ENCODE peak calls at places on chromosome 1, in nine cellular contexts. R is GM12892, Y is sigmoid colon, G is stomach, V is HCT116, W is transverse colon, Z is HL-60, X is GM12891, A is breast epithelium. O is an unnamed sample.

GRCh38 chr1:203536981-203537455 is 43.1 kb downstream of the OPTC start:
- DNase-seq in R (no peak), Y (no peak), G (peak; percentile 79), V (no peak), W (peak; percentile 23), Z (peak; percentile 68), X (no peak), A (no peak), O (no peak)

GRCh38 chr1:27074175-27074780 is 61.6 kb upstream of the TENT5B start:
- DNase-seq in R (no peak), Y (no peak), G (no peak), V (no peak), W (no peak), Z (no peak), X (no peak), A (no peak), O (no peak)

GRCh38 chr1:237962985-237963384 is 72.3 kb upstream of the ZP4 start:
- DNase-seq in R (no peak), Y (no peak), G (no peak), V (no peak), W (no peak), Z (no peak), X (no peak), A (no peak), O (no peak)

GRCh38 chr1:194813109-194813508 is 1626.7 kb upstream of the B3GALT2 start:
- DNase-seq in R (no peak), Y (no peak), G (no peak), V (no peak), W (no peak), Z (peak; percentile 0), X (no peak), A (no peak), O (no peak)

GRCh38 chr1:54872041-54872342 is 15.0 kb downstream of the DHCR24 start:
- DNase-seq in R (no peak), Y (no peak), G (no peak), V (no peak), W (no peak), Z (no peak), X (no peak), A (no peak), O (no peak)

GRCh38 chr1:154863702-154864174 is 6.3 kb downstream of the KCNN3 start:
- DNase-seq in R (no peak), Y (no peak), G (peak; percentile 57), V (peak; percentile 42), W (peak; percentile 58), Z (peak; percentile 62), X (no peak), A (no peak), O (no peak)

GRCh38 chr1:155191904-155192303 is 15.8 kb downstream of the THBS3 start:
- DNase-seq in R (peak; percentile 17), Y (no peak), G (no peak), V (no peak), W (peak; percentile 47), Z (no peak), X (no peak), A (no peak), O (no peak)

GRCh38 chr1:17569200-17570139 is 30.0 kb downstream of the ARHGEF10L start:
- DNase-seq in R (no peak), Y (peak; percentile 95), G (peak; percentile 70), V (peak; percentile 58), W (peak; percentile 73), Z (peak; percentile 27), X (no peak), A (no peak), O (no peak)

GRCh38 chr1:9782897-9783296 is 40.9 kb downstream of the CLSTN1 start:
- DNase-seq in R (no peak), Y (peak; percentile 21), G (no peak), V (no peak), W (no peak), Z (no peak), X (no peak), A (no peak), O (no peak)

GRCh38 chr1:177444997-177445746 is 274.4 kb downstream of the BRINP2 start:
- DNase-seq in R (no peak), Y (no peak), G (no peak), V (no peak), W (peak; percentile 18), Z (no peak), X (no peak), A (no peak), O (no peak)

GRCh38 chr1:151547119-151547899 is 7.2 kb downstream of the TUFT1 start:
- DNase-seq in R (no peak), Y (peak; percentile 82), G (peak; percentile 65), V (peak; percentile 35), W (peak; percentile 81), Z (no peak), X (no peak), A (peak; percentile 69), O (no peak)

GRCh38 chr1:43058545-43059360 is 100.1 kb upstream of the SLC2A1 start:
- DNase-seq in R (no peak), Y (no peak), G (no peak), V (no peak), W (no peak), Z (no peak), X (no peak), A (no peak), O (no peak)

GRCh38 chr1:58764294-58764978 is 19.4 kb downstream of the JUN start:
- DNase-seq in R (no peak), Y (no peak), G (no peak), V (no peak), W (no peak), Z (no peak), X (no peak), A (no peak), O (no peak)

GRCh38 chr1:2411801-2412394 is 466 bp downstream of the PEX10 start:
- DNase-seq in R (peak; percentile 66), Y (no peak), G (no peak), V (no peak), W (no peak), Z (peak; percentile 57), X (no peak), A (no peak), O (no peak)

GRCh38 chr1:202319381-202320080 is 22.2 kb downstream of the UBE2T start:
- DNase-seq in R (no peak), Y (no peak), G (no peak), V (no peak), W (no peak), Z (no peak), X (no peak), A (no peak), O (no peak)

GRCh38 chr1:224615861-224616760 is at the start of gene CNIH3:
- DNase-seq in R (peak; percentile 27), Y (no peak), G (peak; percentile 53), V (no peak), W (no peak), Z (peak; percentile 28), X (peak; percentile 40), A (no peak), O (peak; percentile 72)

GRCh38 chr1:243726792-243727502 is 123.1 kb downstream of the AKT3 start:
- DNase-seq in R (no peak), Y (no peak), G (no peak), V (no peak), W (no peak), Z (no peak), X (no peak), A (no peak), O (no peak)

GRCh38 chr1:41400235-41400634 is 39.0 kb downstream of the FOXO6 start:
- DNase-seq in R (no peak), Y (no peak), G (peak; percentile 31), V (no peak), W (no peak), Z (no peak), X (no peak), A (no peak), O (no peak)

GRCh38 chr1:119420638-119421037 is 5.7 kb downstream of the HSD3B2 start:
- DNase-seq in R (no peak), Y (no peak), G (no peak), V (no peak), W (no peak), Z (no peak), X (no peak), A (no peak), O (no peak)

GRCh38 chr1:61926597-61926996 is 184.3 kb downstream of the PATJ start:
- DNase-seq in R (no peak), Y (no peak), G (no peak), V (no peak), W (no peak), Z (no peak), X (no peak), A (no peak), O (no peak)

DNA sequence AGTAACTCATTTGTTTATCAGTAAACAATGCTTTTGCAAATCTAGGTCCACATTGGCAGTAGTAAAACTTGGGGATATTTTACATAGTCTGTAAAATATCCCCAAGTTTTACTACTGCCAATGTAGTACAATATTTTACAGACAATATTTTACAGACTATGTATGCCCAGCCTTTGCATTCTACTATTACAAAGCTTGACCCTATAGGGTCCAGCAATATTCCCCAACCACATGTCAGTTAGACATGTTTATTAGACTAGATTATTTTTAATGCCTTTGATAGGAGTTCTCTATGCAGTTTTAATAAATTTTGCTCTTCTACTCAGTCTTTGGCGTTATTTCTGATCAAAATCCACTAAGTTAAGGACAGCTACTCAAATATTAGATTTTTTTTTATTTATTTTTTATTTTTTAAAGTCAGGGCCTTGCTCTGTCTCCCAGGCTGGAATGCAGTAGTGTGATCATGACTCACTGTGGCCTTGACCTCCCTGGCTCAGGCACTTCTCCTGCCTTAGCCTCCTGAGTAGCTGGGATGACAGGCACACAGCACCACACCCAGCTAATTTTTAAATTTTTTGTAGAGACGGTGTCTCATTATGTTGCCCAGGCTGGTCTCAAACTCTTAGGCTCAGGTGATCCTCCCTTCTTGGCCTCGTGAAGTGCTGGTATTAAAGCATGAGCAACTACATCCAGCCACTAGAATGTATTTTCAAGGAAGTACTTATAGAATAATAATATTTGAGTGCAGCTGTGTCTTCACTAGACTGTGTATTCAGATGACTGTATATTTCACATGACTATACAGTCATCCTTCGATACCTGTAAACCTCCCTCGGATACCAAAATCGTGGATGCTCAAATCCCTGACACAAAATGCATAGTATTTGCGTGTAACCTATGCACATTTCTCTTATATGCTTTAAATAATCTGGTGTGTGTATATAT is 19.8 kb downstream of the MIER1 start:
- DNase-seq in R (no peak), Y (peak; percentile 84), G (no peak), V (peak; percentile 52), W (peak; percentile 38), Z (no peak), X (no peak), A (no peak), O (peak; percentile 68)
- TF ChIP-seq POLR2AphosphoS5 in R (no peak), Y (no peak), G (no peak), V (no peak), W (no peak), Z (no peak), X (no peak), A (no peak), O (no peak)

GRCh38 chr1:95086949-95087533 is 14.3 kb upstream of the ALG14 start:
- DNase-seq in R (no peak), Y (no peak), G (no peak), V (no peak), W (no peak), Z (no peak), X (no peak), A (no peak), O (no peak)
- TF ChIP-seq POLR2AphosphoS5 in R (no peak), Y (no peak), G (no peak), V (no peak), W (peak; percentile 11), Z (no peak), X (no peak), A (no peak), O (no peak)

GRCh38 chr1:6624712-6625578 is at the start of gene THAP3:
- DNase-seq in R (peak; percentile 96), Y (peak; percentile 95), G (peak; percentile 87), V (peak; percentile 96), W (peak; percentile 92), Z (no peak), X (peak; percentile 98), A (peak; percentile 90), O (peak; percentile 98)
- TF ChIP-seq POLR2AphosphoS5 in R (no peak), Y (peak; percentile 25), G (peak; percentile 49), V (peak; percentile 75), W (no peak), Z (peak; percentile 16), X (peak; percentile 64), A (no peak), O (peak; percentile 86)

GRCh38 chr1:169327875-169328274 is 39.7 kb downstream of the NME7 start:
- DNase-seq in R (no peak), Y (no peak), G (no peak), V (no peak), W (no peak), Z (no peak), X (no peak), A (no peak), O (no peak)
- TF ChIP-seq POLR2AphosphoS5 in R (no peak), Y (no peak), G (no peak), V (no peak), W (no peak), Z (no peak), X (no peak), A (no peak), O (no peak)